ENCODE peak calls at places on chromosomes 3 and 15, in six cellular contexts. U is SJSA1, X is IMR-90, P is uterus, K is heart left ventricle, V is A549. O is an unnamed sample.

GRCh38 chr15:41881550-41881924 is 12.3 kb downstream of the SPTBN5 start:
- DNase-seq in U (no peak), X (no peak), P (no peak), K (no peak), V (no peak), O (no peak)

GRCh38 chr3:58236527-58237237 is 910 bp upstream of the ABHD6 start:
- DNase-seq in U (no peak), X (no peak), P (no peak), K (no peak), V (peak; percentile 10), O (no peak)

GRCh38 chr3:114380233-114380645 is 86.4 kb downstream of the TIGIT start:
- DNase-seq in U (peak; percentile 76), X (peak; percentile 92), P (peak; percentile 73), K (peak; percentile 82), V (no peak), O (no peak)

GRCh38 chr3:145678401-145678800 is 482.6 kb downstream of the PLOD2 start:
- DNase-seq in U (no peak), X (no peak), P (no peak), K (no peak), V (no peak), O (no peak)

GRCh38 chr3:9786209-9786739 is 6.0 kb downstream of the TADA3 start:
- DNase-seq in U (no peak), X (no peak), P (no peak), K (no peak), V (no peak), O (no peak)

GRCh38 chr3:141680620-141681389 is 57.3 kb upstream of the RNF7 start:
- DNase-seq in U (peak; percentile 63), X (peak; percentile 68), P (no peak), K (peak; percentile 51), V (no peak), O (peak; percentile 44)

GRCh38 chr15:77768107-77768506 is 135.4 kb upstream of the LINGO1 start:
- DNase-seq in U (no peak), X (no peak), P (no peak), K (no peak), V (no peak), O (no peak)

GRCh38 chr15:70863450-70864218 is 9.7 kb upstream of the LARP6 start:
- DNase-seq in U (peak; percentile 78), X (peak; percentile 92), P (no peak), K (peak; percentile 47), V (peak; percentile 83), O (peak; percentile 82)

GRCh38 chr15:28956491-28956890 is 70.7 kb downstream of the APBA2 start:
- DNase-seq in U (no peak), X (no peak), P (no peak), K (no peak), V (no peak), O (no peak)

GRCh38 chr3:107542665-107543064 is 19.9 kb downstream of the BBX start:
- DNase-seq in U (no peak), X (peak; percentile 36), P (no peak), K (no peak), V (no peak), O (no peak)

GRCh38 chr15:29451201-29451781 is 181.7 kb upstream of the NSMCE3 start:
- DNase-seq in U (no peak), X (no peak), P (no peak), K (no peak), V (peak; percentile 43), O (no peak)

GRCh38 chr3:89570465-89570864 is 463.0 kb downstream of the EPHA3 start:
- DNase-seq in U (no peak), X (no peak), P (no peak), K (peak; percentile 23), V (no peak), O (no peak)

GRCh38 chr3:143239026-143239425 is 119.5 kb downstream of the CHST2 start:
- DNase-seq in U (no peak), X (peak; percentile 20), P (no peak), K (no peak), V (no peak), O (no peak)

DNA sequence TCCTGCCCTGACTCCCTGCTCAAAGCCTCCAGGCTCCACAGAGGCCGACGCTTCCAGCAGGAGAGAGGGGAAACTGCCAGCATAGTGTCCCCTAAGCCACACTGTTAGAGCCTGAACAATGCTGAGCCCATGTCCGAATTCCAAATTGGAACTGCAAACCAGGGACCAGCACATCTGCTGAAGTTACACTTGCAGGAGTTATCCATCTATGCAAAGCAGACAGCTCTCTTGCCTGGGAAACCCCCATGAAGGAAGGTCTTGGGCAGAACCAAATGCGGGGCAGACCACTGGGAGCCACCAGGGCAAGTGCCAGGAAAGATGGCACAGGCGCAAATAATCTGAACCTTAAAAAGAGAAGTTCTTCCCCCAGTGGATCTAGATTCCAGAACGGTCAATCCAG is 625 bp downstream of the LRRC15 start:
- DNase-seq in U (no peak), X (no peak), P (no peak), K (no peak), V (no peak), O (no peak)
- H3K4me3 ChIP-seq in U (no peak overlapping the region), X (no peak overlapping the region), P (no peak overlapping the region), K (no peak overlapping the region), V (no peak overlapping the region), O (no peak overlapping the region)

DNA sequence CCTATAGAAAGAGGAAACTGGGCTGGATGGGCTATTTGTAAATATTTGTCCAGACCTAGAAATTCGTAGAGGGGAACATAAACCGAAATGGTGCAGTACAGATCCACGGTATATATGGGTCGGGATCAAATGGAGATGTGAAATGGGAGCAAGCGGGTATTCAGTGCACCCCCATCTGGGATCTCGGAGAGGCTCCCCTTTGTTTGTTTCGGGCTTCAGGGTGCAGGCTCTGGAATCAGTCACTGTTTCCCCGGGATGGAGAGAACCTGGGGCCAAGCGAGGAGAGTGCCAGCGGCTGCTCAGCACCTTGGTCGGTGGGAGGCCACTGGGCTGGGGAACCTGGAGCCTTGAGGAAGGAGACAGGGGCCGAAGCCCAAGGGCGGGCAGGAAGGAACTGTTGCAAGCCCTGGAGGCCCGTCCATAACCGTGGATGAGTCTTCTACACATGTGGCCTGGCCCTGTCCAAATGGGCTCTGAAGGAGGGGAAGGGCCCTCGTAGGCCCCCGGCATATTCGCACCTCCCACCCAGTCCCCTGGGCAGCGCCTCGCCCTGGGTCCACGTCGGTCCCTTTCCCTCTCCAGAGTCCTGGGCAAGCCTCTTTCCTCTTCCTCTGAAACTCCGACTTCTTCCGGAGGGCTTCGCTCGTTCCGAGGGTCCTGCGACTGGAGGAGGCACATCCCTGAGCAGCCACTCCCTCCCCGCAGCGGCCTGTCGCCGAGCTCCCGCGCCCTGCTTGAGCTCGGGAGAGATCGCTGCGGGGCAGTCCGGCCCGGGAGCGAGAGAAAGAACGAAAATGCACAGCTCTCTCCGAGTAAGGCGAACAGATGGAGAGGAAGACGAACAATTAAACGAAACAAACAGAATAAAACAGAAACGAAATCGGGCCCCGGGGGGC is 3.0 kb downstream of the ISL2 start:
- DNase-seq in U (no peak), X (no peak), P (no peak), K (no peak), V (no peak), O (no peak)
- H3K4me3 ChIP-seq in U (peak overlapping the region; percentile 19), X (no peak overlapping the region), P (peak overlapping the region; percentile 19), K (peak overlapping the region; percentile 48), V (no peak overlapping the region), O (no peak overlapping the region)

GRCh38 chr15:33328105-33328504 is 17.3 kb downstream of the RYR3 start:
- DNase-seq in U (no peak), X (no peak), P (no peak), K (no peak), V (no peak), O (no peak)

GRCh38 chr15:33320017-33320416 is 9.2 kb downstream of the RYR3 start:
- DNase-seq in U (no peak), X (no peak), P (no peak), K (no peak), V (no peak), O (no peak)

GRCh38 chr15:33322091-33322490 is 11.3 kb downstream of the RYR3 start:
- DNase-seq in U (no peak), X (no peak), P (no peak), K (no peak), V (no peak), O (no peak)

GRCh38 chr15:33326908-33327307 is 16.1 kb downstream of the RYR3 start:
- DNase-seq in U (no peak), X (no peak), P (no peak), K (no peak), V (no peak), O (no peak)

GRCh38 chr15:33324609-33325008 is 13.8 kb downstream of the RYR3 start:
- DNase-seq in U (no peak), X (no peak), P (no peak), K (no peak), V (no peak), O (no peak)
- H3K4me3 ChIP-seq in U (no peak overlapping the region), X (no peak overlapping the region), P (no peak overlapping the region), K (no peak overlapping the region), V (no peak overlapping the region), O (no peak overlapping the region)

GRCh38 chr15:50886139-50886467 is 22.4 kb upstream of the AP4E1 start:
- DNase-seq in U (no peak), X (no peak), P (no peak), K (no peak), V (no peak), O (no peak)
- H3K4me3 ChIP-seq in U (no peak overlapping the region), X (no peak overlapping the region), P (no peak overlapping the region), K (no peak overlapping the region), V (no peak overlapping the region), O (no peak overlapping the region)

GRCh38 chr3:73024836-73025235 is 28.2 kb downstream of the PPP4R2 start:
- DNase-seq in U (no peak), X (peak; percentile 25), P (no peak), K (no peak), V (no peak), O (peak; percentile 52)
- H3K4me3 ChIP-seq in U (no peak overlapping the region), X (no peak overlapping the region), P (no peak overlapping the region), K (no peak overlapping the region), V (no peak overlapping the region), O (no peak overlapping the region)

DNA sequence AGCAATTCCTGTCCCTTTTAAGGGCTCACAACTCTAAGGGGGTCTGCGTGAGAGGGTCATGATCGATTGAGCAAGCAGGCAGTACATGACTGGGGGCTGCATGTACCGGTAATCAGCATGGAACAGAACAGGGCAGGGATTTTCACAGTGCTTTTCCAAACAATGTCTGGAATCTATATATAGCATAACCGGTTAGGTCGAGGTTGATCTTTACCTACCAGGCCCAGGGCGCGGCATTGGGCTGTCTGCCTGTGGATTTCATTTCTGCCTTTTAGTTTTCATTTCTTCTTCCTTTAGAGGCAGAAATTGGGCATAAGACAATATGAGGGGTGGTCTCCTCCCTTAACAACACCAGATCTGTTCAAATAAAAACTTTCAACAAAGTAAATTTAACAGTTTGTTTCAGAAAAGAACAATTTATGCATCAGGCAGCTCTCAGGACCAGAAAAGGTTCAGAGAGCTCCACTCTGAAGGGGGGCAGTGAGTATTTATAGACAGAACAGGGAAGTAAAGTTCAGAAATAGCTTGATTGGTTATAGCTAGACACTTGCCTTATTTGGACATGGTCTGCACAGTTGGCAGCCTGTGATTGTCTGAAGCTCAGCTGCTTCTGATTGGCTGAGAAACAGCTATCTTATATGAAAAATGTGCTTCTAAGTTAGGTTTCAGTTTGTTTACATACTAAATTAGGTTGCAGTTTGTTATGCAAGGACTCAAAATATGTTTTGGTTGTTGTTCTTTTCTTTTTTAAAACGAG is 17.2 kb upstream of the B4GALT4 start:
- DNase-seq in U (no peak), X (peak; percentile 41), P (no peak), K (no peak), V (no peak), O (peak; percentile 37)
- H3K4me3 ChIP-seq in U (no peak overlapping the region), X (no peak overlapping the region), P (no peak overlapping the region), K (no peak overlapping the region), V (no peak overlapping the region), O (no peak overlapping the region)

O was measured in PC-9.